ENCODE peak calls at places on chromosomes 2 and 18, in eight cellular contexts. One of them, this sample, is unnamed.

GRCh38 chr2:240888890-240889573 is 6.9 kb downstream of the MAB21L4 start:
- DNase-seq in effector memory CD4-positive, alpha-beta T cell: no peak
- DNase-seq in tibial artery: no peak
- DNase-seq in lung: no peak
- DNase-seq in CD8-positive, alpha-beta T cell: no peak
- DNase-seq in tibial nerve: no peak
- DNase-seq in upper lobe of right lung: no peak
- DNase-seq in esophagus squamous epithelium: no peak
- DNase-seq in this sample: no peak

GRCh38 chr2:159285929-159286708 is at the start of gene WDSUB1:
- DNase-seq in effector memory CD4-positive, alpha-beta T cell: no peak
- DNase-seq in tibial artery: peak; percentile 71
- DNase-seq in lung: peak; percentile 71
- DNase-seq in CD8-positive, alpha-beta T cell: peak; percentile 59
- DNase-seq in tibial nerve: peak; percentile 32
- DNase-seq in upper lobe of right lung: peak; percentile 91
- DNase-seq in esophagus squamous epithelium: no peak
- DNase-seq in this sample: peak; percentile 17

GRCh38 chr18:39494211-39494896 is 1928.8 kb upstream of the CELF4 start:
- DNase-seq in effector memory CD4-positive, alpha-beta T cell: no peak
- DNase-seq in tibial artery: no peak
- DNase-seq in lung: no peak
- DNase-seq in CD8-positive, alpha-beta T cell: no peak
- DNase-seq in tibial nerve: no peak
- DNase-seq in upper lobe of right lung: no peak
- DNase-seq in esophagus squamous epithelium: no peak
- DNase-seq in this sample: no peak

GRCh38 chr18:5894215-5894612 is 1.1 kb downstream of the TMEM200C start:
- DNase-seq in effector memory CD4-positive, alpha-beta T cell: no peak
- DNase-seq in tibial artery: no peak
- DNase-seq in lung: no peak
- DNase-seq in CD8-positive, alpha-beta T cell: no peak
- DNase-seq in tibial nerve: no peak
- DNase-seq in upper lobe of right lung: no peak
- DNase-seq in esophagus squamous epithelium: no peak
- DNase-seq in this sample: no peak

GRCh38 chr2:233288663-233289062 is 19.0 kb upstream of the SAG start:
- DNase-seq in effector memory CD4-positive, alpha-beta T cell: no peak
- DNase-seq in tibial artery: no peak
- DNase-seq in lung: no peak
- DNase-seq in CD8-positive, alpha-beta T cell: no peak
- DNase-seq in tibial nerve: no peak
- DNase-seq in upper lobe of right lung: no peak
- DNase-seq in esophagus squamous epithelium: no peak
- DNase-seq in this sample: no peak

GRCh38 chr2:23757686-23758433 is 169.1 kb downstream of the ATAD2B start:
- DNase-seq in effector memory CD4-positive, alpha-beta T cell: no peak
- DNase-seq in tibial artery: no peak
- DNase-seq in lung: no peak
- DNase-seq in CD8-positive, alpha-beta T cell: no peak
- DNase-seq in tibial nerve: no peak
- DNase-seq in upper lobe of right lung: no peak
- DNase-seq in esophagus squamous epithelium: no peak
- DNase-seq in this sample: no peak

GRCh38 chr2:121788685-121789084 is 33.2 kb downstream of the TSN start:
- DNase-seq in effector memory CD4-positive, alpha-beta T cell: no peak
- DNase-seq in tibial artery: no peak
- DNase-seq in lung: no peak
- DNase-seq in CD8-positive, alpha-beta T cell: no peak
- DNase-seq in tibial nerve: no peak
- DNase-seq in upper lobe of right lung: no peak
- DNase-seq in esophagus squamous epithelium: no peak
- DNase-seq in this sample: no peak

GRCh38 chr18:46315187-46315586 is 211.0 kb downstream of the HAUS1 start:
- DNase-seq in effector memory CD4-positive, alpha-beta T cell: no peak
- DNase-seq in tibial artery: no peak
- DNase-seq in lung: no peak
- DNase-seq in CD8-positive, alpha-beta T cell: no peak
- DNase-seq in tibial nerve: no peak
- DNase-seq in upper lobe of right lung: no peak
- DNase-seq in esophagus squamous epithelium: no peak
- DNase-seq in this sample: no peak

GRCh38 chr2:67945976-67946375 is 116.8 kb downstream of the C1D start:
- DNase-seq in effector memory CD4-positive, alpha-beta T cell: no peak
- DNase-seq in tibial artery: no peak
- DNase-seq in lung: no peak
- DNase-seq in CD8-positive, alpha-beta T cell: no peak
- DNase-seq in tibial nerve: no peak
- DNase-seq in upper lobe of right lung: no peak
- DNase-seq in esophagus squamous epithelium: no peak
- DNase-seq in this sample: no peak

GRCh38 chr2:129892773-129893172 is 86.7 kb upstream of the RAB6C start:
- DNase-seq in effector memory CD4-positive, alpha-beta T cell: no peak
- DNase-seq in tibial artery: no peak
- DNase-seq in lung: no peak
- DNase-seq in CD8-positive, alpha-beta T cell: no peak
- DNase-seq in tibial nerve: no peak
- DNase-seq in upper lobe of right lung: peak; percentile 19
- DNase-seq in esophagus squamous epithelium: no peak
- DNase-seq in this sample: no peak

GRCh38 chr2:129891341-129892320 is 87.8 kb upstream of the RAB6C start:
- DNase-seq in effector memory CD4-positive, alpha-beta T cell: no peak
- DNase-seq in tibial artery: no peak
- DNase-seq in lung: no peak
- DNase-seq in CD8-positive, alpha-beta T cell: no peak
- DNase-seq in tibial nerve: no peak
- DNase-seq in upper lobe of right lung: peak; percentile 38
- DNase-seq in esophagus squamous epithelium: no peak
- DNase-seq in this sample: no peak

GRCh38 chr2:129894616-129895015 is 84.8 kb upstream of the RAB6C start:
- DNase-seq in effector memory CD4-positive, alpha-beta T cell: no peak
- DNase-seq in tibial artery: no peak
- DNase-seq in lung: no peak
- DNase-seq in CD8-positive, alpha-beta T cell: peak; percentile 34
- DNase-seq in tibial nerve: no peak
- DNase-seq in upper lobe of right lung: no peak
- DNase-seq in esophagus squamous epithelium: no peak
- DNase-seq in this sample: no peak

GRCh38 chr2:129893244-129893643 is 86.2 kb upstream of the RAB6C start:
- DNase-seq in effector memory CD4-positive, alpha-beta T cell: no peak
- DNase-seq in tibial artery: no peak
- DNase-seq in lung: no peak
- DNase-seq in CD8-positive, alpha-beta T cell: no peak
- DNase-seq in tibial nerve: no peak
- DNase-seq in upper lobe of right lung: peak; percentile 36
- DNase-seq in esophagus squamous epithelium: no peak
- DNase-seq in this sample: no peak

DNA sequence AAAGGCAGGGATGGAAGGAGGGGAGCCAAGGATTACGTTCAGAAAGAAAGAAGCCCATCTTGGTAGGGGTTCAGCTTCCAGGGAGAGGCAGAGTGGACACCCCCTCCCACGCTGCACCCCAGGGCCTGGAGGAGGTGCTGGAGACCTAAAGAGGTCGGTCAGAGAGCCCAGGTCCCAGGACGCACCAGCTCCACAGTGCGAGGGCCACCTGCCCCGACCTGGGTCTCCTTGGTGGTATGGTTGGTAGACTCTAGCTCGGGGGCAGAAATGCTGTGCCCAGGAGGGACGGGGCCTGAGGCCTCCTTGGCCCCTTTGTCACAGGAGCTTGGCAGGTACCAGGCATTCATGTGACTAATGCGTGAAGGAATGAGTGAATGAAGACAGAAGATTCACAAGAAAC is 87.1 kb upstream of the RAB6C start:
- DNase-seq in effector memory CD4-positive, alpha-beta T cell: no peak
- DNase-seq in tibial artery: no peak
- DNase-seq in lung: no peak
- DNase-seq in CD8-positive, alpha-beta T cell: no peak
- DNase-seq in tibial nerve: no peak
- DNase-seq in upper lobe of right lung: no peak
- DNase-seq in esophagus squamous epithelium: no peak
- DNase-seq in this sample: no peak
- H3K27me3 ChIP-seq in effector memory CD4-positive, alpha-beta T cell: no peaks in the 10 kb centered on the region
- H3K27me3 ChIP-seq in tibial artery: peaks cover 11% of the 10 kb centered on the region
- H3K27me3 ChIP-seq in lung: no peaks in the 10 kb centered on the region
- H3K27me3 ChIP-seq in CD8-positive, alpha-beta T cell: no peaks in the 10 kb centered on the region
- H3K27me3 ChIP-seq in tibial nerve: no peaks in the 10 kb centered on the region
- H3K27me3 ChIP-seq in upper lobe of right lung: peaks cover 6% of the 10 kb centered on the region
- H3K27me3 ChIP-seq in esophagus squamous epithelium: peaks cover 40% of the 10 kb centered on the region
- H3K27me3 ChIP-seq in this sample: no peaks in the 10 kb centered on the region

DNA sequence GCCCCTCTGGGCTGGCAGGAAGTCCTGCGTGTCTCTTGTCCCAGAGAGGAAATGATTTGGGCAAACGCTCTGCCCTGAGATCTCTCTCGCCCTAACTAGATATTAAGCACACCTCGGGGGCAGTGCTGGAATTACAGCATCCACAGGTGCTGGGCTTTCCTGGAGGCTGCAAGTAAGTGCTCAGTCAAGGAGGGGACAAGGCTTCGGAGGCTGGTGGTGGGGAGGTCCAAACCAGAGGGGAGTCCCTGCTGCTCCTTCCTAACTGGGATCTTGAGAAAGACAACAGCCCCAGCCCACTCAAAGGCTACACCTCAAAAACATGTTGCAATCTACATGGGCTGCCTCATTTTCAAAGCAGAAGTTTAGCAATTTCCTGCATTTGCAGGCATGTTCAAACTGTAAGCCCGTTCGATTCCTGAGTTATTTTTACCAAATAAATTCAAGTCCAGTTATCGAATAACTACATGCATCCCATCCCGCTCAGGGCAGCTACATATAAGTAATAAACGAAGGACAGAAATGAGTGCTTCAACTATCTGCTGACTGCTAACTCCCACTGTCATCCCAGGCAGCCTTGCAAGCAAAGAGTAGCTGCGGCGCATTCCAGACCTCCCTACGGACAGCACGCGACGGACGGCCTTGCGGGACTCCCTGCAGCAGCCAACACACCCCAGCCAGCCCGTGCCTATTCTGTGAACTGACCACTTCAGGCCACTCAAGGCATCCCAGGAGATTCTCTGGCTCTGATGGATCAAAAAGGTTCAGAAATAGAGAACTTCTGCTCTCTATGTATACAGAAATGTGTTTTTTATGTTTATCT is 27.5 kb downstream of the ZNF516 start:
- DNase-seq in effector memory CD4-positive, alpha-beta T cell: no peak
- DNase-seq in tibial artery: no peak
- DNase-seq in lung: no peak
- DNase-seq in CD8-positive, alpha-beta T cell: peak; percentile 66
- DNase-seq in tibial nerve: no peak
- DNase-seq in upper lobe of right lung: no peak
- DNase-seq in esophagus squamous epithelium: no peak
- DNase-seq in this sample: no peak
- H3K4me1 ChIP-seq in effector memory CD4-positive, alpha-beta T cell: peaks cover 6% of the 10 kb centered on the region
- H3K4me1 ChIP-seq in tibial artery: no peaks in the 10 kb centered on the region
- H3K4me1 ChIP-seq in lung: peaks cover 16% of the 10 kb centered on the region
- H3K4me1 ChIP-seq in CD8-positive, alpha-beta T cell: peaks cover 19% of the 10 kb centered on the region
- H3K4me1 ChIP-seq in tibial nerve: peaks cover 68% of the 10 kb centered on the region
- H3K4me1 ChIP-seq in upper lobe of right lung: peaks cover 12% of the 10 kb centered on the region
- H3K4me1 ChIP-seq in esophagus squamous epithelium: no peaks in the 10 kb centered on the region
- H3K4me1 ChIP-seq in this sample: no peaks in the 10 kb centered on the region

GRCh38 chr2:16070648-16070971 is 130.3 kb downstream of the MYCN start:
- DNase-seq in effector memory CD4-positive, alpha-beta T cell: no peak
- DNase-seq in tibial artery: no peak
- DNase-seq in lung: no peak
- DNase-seq in CD8-positive, alpha-beta T cell: no peak
- DNase-seq in tibial nerve: no peak
- DNase-seq in upper lobe of right lung: no peak
- DNase-seq in esophagus squamous epithelium: no peak
- DNase-seq in this sample: no peak
- H3K9me3 ChIP-seq in effector memory CD4-positive, alpha-beta T cell: no peaks in the 10 kb centered on the region
- H3K9me3 ChIP-seq in tibial artery: no peaks in the 10 kb centered on the region
- H3K9me3 ChIP-seq in lung: no peaks in the 10 kb centered on the region
- H3K9me3 ChIP-seq in CD8-positive, alpha-beta T cell: no peaks in the 10 kb centered on the region
- H3K9me3 ChIP-seq in tibial nerve: no peaks in the 10 kb centered on the region
- H3K9me3 ChIP-seq in upper lobe of right lung: no peaks in the 10 kb centered on the region
- H3K9me3 ChIP-seq in esophagus squamous epithelium: no peaks in the 10 kb centered on the region
- H3K9me3 ChIP-seq in this sample: no peaks in the 10 kb centered on the region

DNA sequence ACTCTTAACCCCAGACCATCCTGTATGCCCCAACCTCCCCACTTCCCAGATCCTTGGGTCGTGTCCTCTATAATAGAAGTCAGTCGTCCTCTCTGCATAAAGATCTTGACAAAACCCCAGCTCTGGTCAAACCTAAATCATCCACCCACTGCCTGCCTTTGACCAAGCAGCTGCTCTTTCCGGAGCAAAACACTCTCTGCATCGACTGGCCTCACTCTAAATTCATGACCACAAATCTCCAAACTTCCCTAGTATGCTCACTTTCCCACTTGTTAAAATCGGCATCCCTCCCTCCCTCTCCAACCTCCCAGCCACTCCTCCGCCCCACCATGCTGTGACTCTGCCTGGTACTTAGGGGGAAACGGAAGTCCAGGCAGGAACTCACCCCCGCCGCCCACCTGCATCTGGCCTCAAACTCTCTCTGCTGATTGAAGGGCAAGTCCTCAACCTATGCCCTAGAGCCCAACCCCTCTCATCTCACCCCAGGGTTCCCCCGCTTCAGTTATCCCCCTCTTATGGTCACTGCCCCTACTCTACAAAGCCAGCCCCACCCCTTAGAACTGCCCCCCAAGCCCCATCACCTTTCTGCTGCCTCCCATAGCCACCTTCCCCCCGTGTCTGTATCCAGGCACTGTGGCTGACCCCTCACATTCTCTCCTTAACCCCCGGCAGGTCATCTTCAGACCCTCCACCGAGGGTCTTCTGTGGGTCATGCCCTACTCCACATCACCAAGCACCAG is 3.8 kb upstream of the ADRA2B start:
- DNase-seq in effector memory CD4-positive, alpha-beta T cell: no peak
- DNase-seq in tibial artery: no peak
- DNase-seq in lung: no peak
- DNase-seq in CD8-positive, alpha-beta T cell: no peak
- DNase-seq in tibial nerve: no peak
- DNase-seq in upper lobe of right lung: no peak
- DNase-seq in esophagus squamous epithelium: no peak
- DNase-seq in this sample: no peak
- H3K27me3 ChIP-seq in effector memory CD4-positive, alpha-beta T cell: peaks cover 7% of the 10 kb centered on the region
- H3K27me3 ChIP-seq in tibial artery: peaks cover 83% of the 10 kb centered on the region
- H3K27me3 ChIP-seq in lung: no peaks in the 10 kb centered on the region
- H3K27me3 ChIP-seq in CD8-positive, alpha-beta T cell: no peaks in the 10 kb centered on the region
- H3K27me3 ChIP-seq in tibial nerve: no peaks in the 10 kb centered on the region
- H3K27me3 ChIP-seq in upper lobe of right lung: peaks cover 42% of the 10 kb centered on the region
- H3K27me3 ChIP-seq in esophagus squamous epithelium: peaks cover 91% of the 10 kb centered on the region
- H3K27me3 ChIP-seq in this sample: no peaks in the 10 kb centered on the region

This sample was measured in thoracic aorta.